ENCODE peak calls at places on chromosomes 7 and 10, in seven cellular contexts. D, J, W, P, U, G and O are unnamed samples.

GRCh38 chr10:14329609-14330246 is 996 bp downstream of the FRMD4A start:
- DNase-seq in J (no peak), G (no peak), U (peak; percentile 29), W (no peak), D (no peak), P (no peak), O (peak; percentile 39)

GRCh38 chr7:47949703-47950102 is 1.4 kb upstream of the PKD1L1 start:
- DNase-seq in J (no peak), U (no peak), D (no peak), G (no peak), P (no peak), W (no peak), O (no peak)

GRCh38 chr10:122639801-122640200 is 59.8 kb downstream of the C10orf120 start:
- DNase-seq in D (no peak), W (no peak), U (peak; percentile 21), J (no peak), P (no peak), G (no peak), O (no peak)

GRCh38 chr10:109996225-109996624 is 11.6 kb upstream of the ADD3 start:
- DNase-seq in J (no peak), W (no peak), P (no peak), D (peak; percentile 60), U (no peak), G (no peak), O (no peak)

GRCh38 chr10:16987129-16987670 is 142.4 kb downstream of the CUBN start:
- DNase-seq in U (no peak), W (no peak), P (no peak), D (peak; percentile 86), G (no peak), J (no peak), O (no peak)

GRCh38 chr7:142592664-142593063 is 156.6 kb upstream of the PRSS1 start:
- DNase-seq in W (no peak), G (no peak), D (no peak), P (no peak), U (no peak), J (no peak), O (no peak)

GRCh38 chr10:4136121-4136520 is 351.1 kb upstream of the KLF6 start:
- DNase-seq in U (no peak), J (no peak), D (no peak), G (no peak), W (no peak), P (no peak), O (no peak)

GRCh38 chr10:122246830-122247520 is 24.1 kb upstream of the BTBD16 start:
- DNase-seq in G (no peak), W (no peak), P (no peak), D (no peak), U (no peak), J (no peak), O (no peak)

GRCh38 chr10:35386594-35387174 is 50.4 kb downstream of the CCNY start:
- DNase-seq in D (peak; percentile 63), J (no peak), U (no peak), G (no peak), P (no peak), W (no peak), O (peak; percentile 57)

GRCh38 chr7:2785071-2785500 is 59.0 kb downstream of the GNA12 start:
- DNase-seq in G (no peak), J (no peak), W (no peak), P (no peak), D (peak; percentile 64), U (peak; percentile 45), O (no peak)

GRCh38 chr10:106573106-106573505 is 591.4 kb downstream of the SORCS1 start:
- DNase-seq in W (no peak), G (no peak), P (no peak), J (no peak), U (peak; percentile 39), D (peak; percentile 76), O (no peak)

GRCh38 chr7:146781352-146782116 is 664.9 kb downstream of the CNTNAP2 start:
- DNase-seq in P (no peak), U (peak; percentile 31), D (no peak), J (no peak), W (no peak), G (no peak), O (no peak)

GRCh38 chr10:62788861-62789467 is 15.6 kb upstream of the ADO start:
- DNase-seq in J (no peak), W (no peak), P (no peak), G (no peak), U (no peak), D (peak; percentile 20), O (no peak)

GRCh38 chr7:55873765-55874164 is 11.2 kb upstream of the SEPTIN14 start:
- DNase-seq in G (no peak), W (no peak), D (no peak), P (no peak), U (no peak), J (no peak), O (no peak)

GRCh38 chr7:53422291-53422690 is 386.9 kb downstream of the POM121L12 start:
- DNase-seq in W (no peak), J (no peak), G (no peak), P (no peak), D (no peak), U (no peak), O (no peak)